ENCODE peak calls at places on chromosomes 7 and 10, in six cellular contexts. J is heart left ventricle; A is fibroblast of lung; U is Karpas-422; E is GM23338; C is CD8-positive, alpha-beta T cell. X is an unnamed sample.

GRCh38 chr7:37065779-37066271 is 341.5 kb upstream of the AOAH start:
- DNase-seq in J (no peak), A (no peak), U (no peak), E (no peak), C (no peak), X (no peak)

GRCh38 chr7:150322833-150323681 is at the start of the genes ACTR3C and LRRC61:
- DNase-seq in J (peak; percentile 60), A (no peak), U (peak; percentile 89), E (peak; percentile 91), C (peak; percentile 81), X (peak; percentile 71)

GRCh38 chr7:27961255-27961654 is 219.3 kb downstream of the JAZF1 start:
- DNase-seq in J (no peak), A (no peak), U (no peak), E (no peak), C (no peak), X (no peak)

GRCh38 chr7:99357701-99358490 is 16.6 kb upstream of the ARPC1B start:
- DNase-seq in J (no peak), A (no peak), U (no peak), E (no peak), C (no peak), X (no peak)

GRCh38 chr7:83547526-83547925 is 101.4 kb downstream of the SEMA3E start:
- DNase-seq in J (no peak), A (peak; percentile 46), U (no peak), E (no peak), C (no peak), X (peak; percentile 42)

GRCh38 chr10:47379901-47380300 is 4.2 kb downstream of the ZNF488 start:
- DNase-seq in J (no peak), A (no peak), U (no peak), E (no peak), C (peak; percentile 25), X (peak; percentile 50)

GRCh38 chr7:122676466-122676865 is 22.5 kb downstream of the RNF133 start:
- DNase-seq in J (no peak), A (no peak), U (no peak), E (no peak), C (no peak), X (no peak)

GRCh38 chr10:22365233-22365632 is 19.9 kb downstream of the SPAG6 start:
- DNase-seq in J (no peak), A (no peak), U (peak; percentile 51), E (no peak), C (no peak), X (no peak)

GRCh38 chr7:117090820-117091219 is 137.5 kb downstream of the ST7 start:
- DNase-seq in J (no peak), A (no peak), U (no peak), E (no peak), C (no peak), X (no peak)

GRCh38 chr7:139623518-139623917 is 100.0 kb downstream of the CLEC2L start:
- DNase-seq in J (no peak), A (no peak), U (no peak), E (peak; percentile 17), C (no peak), X (no peak)

GRCh38 chr10:48494073-48494472 is 110.8 kb downstream of the ARHGAP22 start:
- DNase-seq in J (no peak), A (no peak), U (no peak), E (no peak), C (peak; percentile 38), X (no peak)

GRCh38 chr7:28955723-28956607 is 2.2 kb downstream of the TRIL start:
- DNase-seq in J (peak; percentile 86), A (peak; percentile 27), U (no peak), E (peak; percentile 90), C (no peak), X (peak; percentile 86)

DNA sequence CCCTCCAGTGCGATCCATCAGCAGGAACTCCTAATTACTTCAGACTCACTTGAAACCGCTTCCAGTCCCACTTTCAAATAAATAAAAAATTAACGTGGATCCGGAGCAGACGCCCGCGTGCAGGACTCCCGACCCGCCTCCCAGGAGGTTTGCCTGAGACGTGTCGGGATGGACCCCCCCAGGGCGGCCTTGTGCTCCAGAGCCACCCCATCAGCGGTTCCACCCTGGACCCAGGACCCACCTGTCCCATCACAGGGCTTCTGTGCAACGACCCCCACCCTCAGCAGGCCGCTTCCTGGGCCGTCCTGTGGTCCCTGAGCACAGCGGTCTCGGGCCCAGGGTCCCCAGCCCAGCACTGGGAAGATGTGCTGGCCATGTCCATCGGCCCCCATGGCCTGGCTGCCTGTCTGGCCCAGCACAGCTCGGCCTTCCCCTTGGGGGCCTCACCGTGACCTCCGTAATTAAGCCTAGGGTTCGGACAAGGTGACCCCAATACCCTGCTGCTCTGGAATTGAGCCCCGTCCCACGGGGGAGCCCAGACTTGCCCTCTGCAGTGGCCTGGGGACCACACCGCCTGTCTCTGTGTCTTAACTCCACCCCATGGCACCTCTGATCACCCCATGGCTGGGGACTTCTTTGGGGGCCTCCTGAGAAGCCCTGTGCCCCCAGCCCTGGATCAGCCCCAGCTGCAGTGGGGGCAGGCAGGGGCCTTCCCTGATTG is 108.1 kb downstream of the UNCX start:
- DNase-seq in J (peak; percentile 14), A (no peak), U (no peak), E (no peak), C (no peak), X (no peak)
- H3K27ac ChIP-seq in J (no peak overlapping the region), A (no peak overlapping the region), U (no peak overlapping the region), E (no peak overlapping the region), C (no peak overlapping the region), X (no peak overlapping the region)

GRCh38 chr10:89845541-89846275 is 144.3 kb downstream of the KIF20B start:
- DNase-seq in J (no peak), A (peak; percentile 39), U (no peak), E (no peak), C (no peak), X (no peak)

GRCh38 chr10:89846276-89846630 is 144.9 kb downstream of the KIF20B start:
- DNase-seq in J (no peak), A (peak; percentile 19), U (no peak), E (no peak), C (no peak), X (peak; percentile 12)

DNA sequence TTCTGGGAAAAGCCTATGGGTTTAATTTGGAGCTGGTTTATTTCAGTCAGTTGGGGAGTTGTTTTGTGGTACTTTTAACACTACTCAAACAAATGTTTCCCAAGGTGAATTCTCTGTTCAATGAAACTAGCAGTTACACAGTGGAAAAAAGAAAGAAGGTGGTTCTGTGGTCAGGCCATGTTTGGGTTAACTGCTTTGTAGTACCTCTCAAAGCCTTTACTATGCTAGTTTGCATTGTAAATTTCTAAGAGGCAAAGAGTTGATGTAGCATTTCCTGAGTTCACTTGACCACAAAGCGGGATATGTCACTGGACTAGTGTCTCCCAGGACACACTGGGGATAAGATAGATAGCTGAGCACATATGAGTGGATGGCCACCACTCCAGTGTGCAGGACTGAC is 145.4 kb downstream of the KIF20B start:
- DNase-seq in J (no peak), A (no peak), U (no peak), E (peak; percentile 6), C (no peak), X (no peak)
- H3K4me3 ChIP-seq in J (no peak overlapping the region), A (no peak overlapping the region), U (no peak overlapping the region), E (no peak overlapping the region), C (no peak overlapping the region), X (no peak overlapping the region)

GRCh38 chr10:119542990-119543813 is 683 bp upstream of the RGS10 start:
- DNase-seq in J (peak; percentile 53), A (peak; percentile 60), U (peak; percentile 89), E (peak; percentile 66), C (peak; percentile 81), X (peak; percentile 84)
- H3K27me3 ChIP-seq in J (peaks cover 5% of the 10 kb centered on the region), A (peaks cover 1% of the 10 kb centered on the region), U (no peaks in the 10 kb centered on the region), E (peaks cover 61% of the 10 kb centered on the region), C (no peaks in the 10 kb centered on the region), X (no peaks in the 10 kb centered on the region)

GRCh38 chr10:125001313-125002043 is 59.6 kb downstream of the ZRANB1 start:
- DNase-seq in J (no peak), A (peak; percentile 34), U (no peak), E (no peak), C (peak; percentile 42), X (no peak)

GRCh38 chr10:125002044-125002422 is 60.1 kb downstream of the ZRANB1 start:
- DNase-seq in J (no peak), A (no peak), U (no peak), E (no peak), C (peak; percentile 31), X (no peak)

GRCh38 chr10:125003146-125003900 is 61.4 kb downstream of the ZRANB1 start:
- DNase-seq in J (no peak), A (no peak), U (no peak), E (no peak), C (peak; percentile 40), X (no peak)

GRCh38 chr10:125003901-125004467 is 62.1 kb downstream of the ZRANB1 start:
- DNase-seq in J (no peak), A (no peak), U (no peak), E (no peak), C (peak; percentile 41), X (no peak)

GRCh38 chr10:125002423-125003145 is 60.7 kb downstream of the ZRANB1 start:
- DNase-seq in J (no peak), A (no peak), U (no peak), E (no peak), C (peak; percentile 31), X (no peak)
- H3K27ac ChIP-seq in J (no peak overlapping the region), A (no peak overlapping the region), U (no peak overlapping the region), E (no peak overlapping the region), C (no peak overlapping the region), X (no peak overlapping the region)

GRCh38 chr7:15178065-15178464 is 275.5 kb upstream of the DGKB start:
- DNase-seq in J (no peak), A (peak; percentile 8), U (no peak), E (no peak), C (no peak), X (no peak)
- H3K4me3 ChIP-seq in J (no peak overlapping the region), A (no peak overlapping the region), U (no peak overlapping the region), E (no peak overlapping the region), C (no peak overlapping the region), X (no peak overlapping the region)

GRCh38 chr10:121608669-121609190 is 10.5 kb upstream of the FGFR2 start:
- DNase-seq in J (no peak), A (no peak), U (peak; percentile 76), E (peak; percentile 84), C (no peak), X (peak; percentile 72)
- H3K27me3 ChIP-seq in J (peaks cover 9% of the 10 kb centered on the region), A (no peaks in the 10 kb centered on the region), U (no peaks in the 10 kb centered on the region), E (peaks cover 8% of the 10 kb centered on the region), C (no peaks in the 10 kb centered on the region), X (no peaks in the 10 kb centered on the region)

DNA sequence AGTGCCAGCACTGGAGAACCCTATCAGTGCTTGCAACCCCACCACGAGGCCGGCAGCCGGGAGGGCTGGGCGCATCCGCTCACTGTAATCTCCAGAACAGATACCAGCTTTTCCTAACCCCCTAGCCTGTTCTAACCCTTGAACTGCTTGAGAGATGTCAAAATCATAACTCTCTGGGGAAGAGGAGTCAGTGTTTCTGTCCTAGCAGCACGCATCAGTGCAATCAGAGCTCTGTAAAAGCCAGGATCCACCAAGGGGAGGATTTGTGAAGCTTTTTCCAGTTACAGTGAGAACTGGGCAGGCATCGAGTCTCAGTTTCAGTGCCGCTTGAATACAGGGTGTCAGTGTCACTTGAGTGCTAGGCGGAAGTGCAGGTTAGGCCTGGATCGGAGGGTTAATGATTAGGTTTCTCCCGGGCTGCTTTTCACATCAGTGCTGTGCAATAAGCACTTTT is 104.5 kb upstream of the INSYN2A start:
- DNase-seq in J (no peak), A (no peak), U (no peak), E (no peak), C (no peak), X (peak; percentile 78)
- H3K27ac ChIP-seq in J (no peak overlapping the region), A (no peak overlapping the region), U (no peak overlapping the region), E (peak overlapping the region; percentile 30), C (no peak overlapping the region), X (peak overlapping the region; percentile 24)

GRCh38 chr7:74627699-74628411 is 29.7 kb upstream of the GTF2I start:
- DNase-seq in J (peak; percentile 32), A (peak; percentile 76), U (no peak), E (peak; percentile 75), C (no peak), X (peak; percentile 72)

GRCh38 chr7:74637745-74638144 is 19.8 kb upstream of the GTF2I start:
- DNase-seq in J (no peak), A (no peak), U (no peak), E (no peak), C (no peak), X (no peak)

GRCh38 chr7:74633451-74633921 is 24.0 kb upstream of the GTF2I start:
- DNase-seq in J (no peak), A (no peak), U (no peak), E (no peak), C (no peak), X (peak; percentile 86)
- H3K4me3 ChIP-seq in J (no peak overlapping the region), A (no peak overlapping the region), U (no peak overlapping the region), E (no peak overlapping the region), C (no peak overlapping the region), X (no peak overlapping the region)

X was measured in small intestine.